ENCODE peak calls at places on chromosomes 3 and 15, in four cellular contexts. R is neural progenitor cell, X is fibroblast of lung, O is HCT116. D is an unnamed sample.
A peak's percentile ranks its signal among the peaks of the same experiment; 100 is the strongest.

GRCh38 chr15:58243083-58243482 is 104.9 kb downstream of the AQP9 start:
- DNase-seq in R (no peak), X (no peak), O (no peak), D (no peak)

GRCh38 chr3:183438749-183439148 is 10.3 kb upstream of the MCF2L2 start:
- DNase-seq in R (no peak), X (no peak), O (no peak), D (no peak)

GRCh38 chr3:28286595-28286994 is 45.2 kb downstream of the CMC1 start:
- DNase-seq in R (peak; percentile 16), X (peak; percentile 30), O (peak; percentile 18), D (no peak)

GRCh38 chr15:68492855-68493254 is 60.9 kb upstream of the ITGA11 start:
- DNase-seq in R (no peak), X (peak; percentile 73), O (no peak), D (no peak)

GRCh38 chr3:66427352-66427751 is 73.5 kb downstream of the LRIG1 start:
- DNase-seq in R (no peak), X (no peak), O (no peak), D (no peak)

GRCh38 chr3:55624238-55624637 is 137.1 kb upstream of the WNT5A start:
- DNase-seq in R (no peak), X (peak; percentile 69), O (no peak), D (no peak)

GRCh38 chr3:97970929-97971460 is 1.2 kb downstream of the RIOX2 start:
- DNase-seq in R (no peak), X (no peak), O (no peak), D (no peak)

GRCh38 chr3:29525254-29525881 is 244.5 kb downstream of the RBMS3 start:
- DNase-seq in R (no peak), X (peak; percentile 55), O (no peak), D (no peak)

GRCh38 chr15:22942877-22943276 is 37.3 kb downstream of the CYFIP1 start:
- DNase-seq in R (no peak), X (no peak), O (no peak), D (no peak)

GRCh38 chr3:52845691-52846426 is 11.0 kb upstream of the MUSTN1 start:
- DNase-seq in R (peak; percentile 19), X (no peak), O (no peak), D (no peak)

GRCh38 chr3:52633786-52634185 is 51.9 kb downstream of the PBRM1 start:
- DNase-seq in R (no peak), X (peak; percentile 77), O (no peak), D (no peak)

GRCh38 chr15:80182611-80183210 is 29.9 kb downstream of the FAH start:
- DNase-seq in R (no peak), X (peak; percentile 83), O (no peak), D (no peak)
- TF ChIP-seq CTCF in R (no peak), X (no peak), O (no peak), D (no peak)

DNA sequence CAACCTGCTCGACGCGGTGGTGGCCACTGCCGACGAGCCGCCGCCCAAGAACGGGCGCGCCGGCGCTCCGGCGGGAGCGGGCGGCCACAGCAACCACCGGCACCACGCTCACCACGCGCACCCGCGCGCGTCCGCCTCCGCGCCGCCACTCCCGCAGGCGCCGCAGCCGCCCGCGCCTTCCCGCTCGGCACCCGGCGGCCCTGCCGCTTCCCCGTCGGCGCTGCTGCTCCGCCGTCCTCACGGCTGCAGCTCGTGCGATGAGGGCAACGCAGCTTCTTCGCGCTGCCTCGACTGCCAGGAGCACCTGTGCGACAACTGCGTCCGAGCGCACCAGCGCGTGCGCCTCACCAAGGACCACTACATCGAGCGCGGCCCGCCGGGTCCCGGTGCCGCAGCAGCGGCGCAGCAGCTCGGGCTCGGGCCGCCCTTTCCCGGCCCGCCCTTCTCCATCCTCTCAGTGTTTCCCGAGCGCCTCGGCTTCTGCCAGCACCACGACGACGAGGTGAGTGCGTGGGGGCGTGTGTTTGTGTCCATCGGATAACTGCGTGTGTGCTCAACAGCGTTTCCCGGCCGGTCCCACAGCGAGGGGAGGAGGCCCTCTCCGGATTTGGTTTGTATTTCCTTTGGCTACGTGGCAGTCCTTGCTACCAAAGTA is 761 bp downstream of the TRIM71 start:
- DNase-seq in R (peak; percentile 48), X (no peak), O (no peak), D (no peak)
- TF ChIP-seq EZH2 in R (no peak), X (peak; percentile 93), O (no peak), D (no peak)

GRCh38 chr3:134229038-134229437 is 21.6 kb downstream of the RYK start:
- DNase-seq in R (no peak), X (no peak), O (no peak), D (no peak)

GRCh38 chr3:134232146-134232545 is 18.5 kb downstream of the RYK start:
- DNase-seq in R (no peak), X (peak; percentile 44), O (no peak), D (no peak)

GRCh38 chr3:134228461-134228860 is 22.2 kb downstream of the RYK start:
- DNase-seq in R (no peak), X (no peak), O (no peak), D (no peak)

GRCh38 chr3:134232976-134233375 is 17.7 kb downstream of the RYK start:
- DNase-seq in R (no peak), X (no peak), O (no peak), D (no peak)

DNA sequence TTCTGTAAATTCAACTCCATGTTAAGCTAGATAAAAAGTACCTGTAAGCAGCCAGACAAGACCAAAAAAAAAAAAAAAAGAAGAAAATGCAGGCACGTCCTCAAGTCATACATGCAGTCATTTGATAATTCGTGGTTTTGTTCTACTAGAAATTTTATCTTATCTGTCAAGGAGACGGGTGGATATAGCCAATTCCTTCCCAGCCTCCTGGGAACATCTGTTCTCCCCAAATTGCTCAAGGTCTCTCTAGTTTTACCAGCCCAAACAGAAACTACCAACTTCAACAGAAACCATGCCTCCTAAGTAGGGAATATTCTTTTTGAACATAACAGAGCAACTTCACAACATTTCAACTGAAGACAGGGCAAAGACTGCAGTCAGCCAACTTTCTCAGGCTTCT is 19.5 kb downstream of the RYK start:
- DNase-seq in R (no peak), X (peak; percentile 37), O (no peak), D (no peak)
- H3K79me2 ChIP-seq in R (peaks cover 100% of the 10 kb centered on the region), X (peaks cover 78% of the 10 kb centered on the region), O (peaks cover 97% of the 10 kb centered on the region), D (peaks cover 99% of the 10 kb centered on the region)

GRCh38 chr3:58560771-58561311 is 16.4 kb downstream of the FAM107A start:
- DNase-seq in R (peak; percentile 88), X (peak; percentile 97), O (no peak), D (peak; percentile 88)
- TF ChIP-seq CTCF in R (peak; percentile 71), X (peak; percentile 54), O (peak; percentile 30), D (peak; percentile 69)

DNA sequence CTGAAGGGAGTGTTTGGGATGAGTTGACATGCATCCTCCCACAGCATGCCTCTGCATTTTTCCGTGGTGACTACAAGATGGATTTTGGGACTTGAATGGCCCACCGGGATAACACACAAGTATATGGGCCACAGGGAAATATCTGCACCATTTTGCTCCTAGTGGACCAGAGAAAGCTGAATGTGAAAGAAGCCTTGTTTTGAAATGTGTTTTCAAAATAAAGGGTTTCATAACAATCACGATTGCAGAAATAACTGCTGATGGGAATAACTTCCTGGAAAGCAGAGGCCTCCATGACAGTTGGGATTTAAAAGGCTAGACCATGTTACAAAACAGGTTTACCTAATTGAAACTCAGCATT is 77.5 kb upstream of the PRR23C start:
- DNase-seq in R (no peak), X (peak; percentile 47), O (no peak), D (no peak)
- TF ChIP-seq EZH2 in R (no peak), X (no peak), O (no peak), D (no peak)

D was measured in PC-9.